ENCODE peak calls at places on chromosomes 5 and 9, in seven cellular contexts. I is trophoblast cell, H is mesendoderm, X is IMR-90, M is neuronal stem cell, R is H1, P is H9. J is an unnamed sample.

GRCh38 chr5:56512314-56512996 is 279.3 kb upstream of the ANKRD55 start:
- DNase-seq in R (no peak), X (no peak), I (no peak), M (no peak), H (no peak), P (no peak), J (no peak)

GRCh38 chr9:97186493-97186892 is 121.0 kb upstream of the CCDC180 start:
- DNase-seq in P (no peak), R (no peak), I (no peak), X (no peak), H (no peak), M (no peak), J (no peak)

GRCh38 chr9:78298046-78298511 is 1.2 kb downstream of the PSAT1 start:
- DNase-seq in X (no peak), I (no peak), R (no peak), H (peak; percentile 55), P (no peak), M (no peak), J (no peak)

GRCh38 chr5:94901071-94901979 is 282.9 kb downstream of the SLF1 start:
- DNase-seq in H (peak; percentile 25), R (no peak), I (peak; percentile 28), X (peak; percentile 22), M (no peak), P (no peak), J (peak; percentile 62)

GRCh38 chr5:10307206-10308148 is at the start of gene CMBL:
- DNase-seq in R (no peak), I (peak; percentile 52), M (no peak), X (peak; percentile 48), P (peak; percentile 80), H (peak; percentile 86), J (peak; percentile 66)

GRCh38 chr5:134837530-134838181 is 8.1 kb upstream of the C5orf24 start:
- DNase-seq in H (no peak), I (no peak), X (peak; percentile 50), M (no peak), R (no peak), P (no peak), J (no peak)

GRCh38 chr9:14515564-14516198 is 177.6 kb downstream of the ZDHHC21 start:
- DNase-seq in H (peak; percentile 84), R (peak; percentile 65), M (no peak), I (peak; percentile 22), P (peak; percentile 83), X (no peak), J (no peak)

GRCh38 chr9:15147471-15147870 is 159.5 kb downstream of the TTC39B start:
- DNase-seq in P (no peak), I (no peak), H (no peak), X (no peak), R (no peak), M (no peak), J (peak; percentile 63)

GRCh38 chr9:121529237-121529987 is 29.8 kb upstream of the GGTA1 start:
- DNase-seq in P (no peak), X (peak; percentile 99), I (no peak), H (no peak), R (no peak), M (no peak), J (peak; percentile 63)

GRCh38 chr9:16787724-16788123 is 82.7 kb downstream of the BNC2 start:
- DNase-seq in M (no peak), X (peak; percentile 65), R (no peak), I (no peak), H (no peak), P (no peak), J (no peak)

GRCh38 chr9:1051286-1052118 is 1.3 kb downstream of the DMRT2 start:
- DNase-seq in R (no peak), P (peak; percentile 50), H (peak; percentile 82), X (no peak), M (no peak), I (peak; percentile 34), J (no peak)

GRCh38 chr5:143865421-143865820 is 53.5 kb downstream of the HMHB1 start:
- DNase-seq in I (no peak), M (no peak), P (no peak), R (no peak), X (no peak), H (no peak), J (no peak)

GRCh38 chr9:36100532-36100931 is 36.0 kb upstream of the GLIPR2 start:
- DNase-seq in X (peak; percentile 52), I (no peak), H (peak; percentile 90), P (no peak), R (no peak), M (peak; percentile 12), J (peak; percentile 28)

GRCh38 chr5:127930311-127930710 is 153.3 kb upstream of the SLC12A2 start:
- DNase-seq in X (peak; percentile 56), M (no peak), I (peak; percentile 83), R (no peak), P (no peak), H (no peak), J (no peak)

GRCh38 chr5:89262030-89262429 is 379.0 kb upstream of the MEF2C start:
- DNase-seq in H (no peak), I (no peak), X (no peak), P (no peak), M (no peak), R (no peak), J (no peak)

GRCh38 chr5:1208221-1208742 is 6.9 kb downstream of the SLC6A19 start:
- DNase-seq in P (no peak), X (no peak), H (no peak), R (no peak), M (no peak), I (no peak), J (no peak)

GRCh38 chr5:73917433-73917832 is 291.4 kb downstream of the ARHGEF28 start:
- DNase-seq in X (no peak), P (no peak), H (no peak), R (no peak), I (no peak), M (no peak), J (no peak)

GRCh38 chr5:137061382-137061781 is 437.7 kb downstream of the SPOCK1 start:
- DNase-seq in M (no peak), R (no peak), X (no peak), P (no peak), H (no peak), I (no peak), J (no peak)

DNA sequence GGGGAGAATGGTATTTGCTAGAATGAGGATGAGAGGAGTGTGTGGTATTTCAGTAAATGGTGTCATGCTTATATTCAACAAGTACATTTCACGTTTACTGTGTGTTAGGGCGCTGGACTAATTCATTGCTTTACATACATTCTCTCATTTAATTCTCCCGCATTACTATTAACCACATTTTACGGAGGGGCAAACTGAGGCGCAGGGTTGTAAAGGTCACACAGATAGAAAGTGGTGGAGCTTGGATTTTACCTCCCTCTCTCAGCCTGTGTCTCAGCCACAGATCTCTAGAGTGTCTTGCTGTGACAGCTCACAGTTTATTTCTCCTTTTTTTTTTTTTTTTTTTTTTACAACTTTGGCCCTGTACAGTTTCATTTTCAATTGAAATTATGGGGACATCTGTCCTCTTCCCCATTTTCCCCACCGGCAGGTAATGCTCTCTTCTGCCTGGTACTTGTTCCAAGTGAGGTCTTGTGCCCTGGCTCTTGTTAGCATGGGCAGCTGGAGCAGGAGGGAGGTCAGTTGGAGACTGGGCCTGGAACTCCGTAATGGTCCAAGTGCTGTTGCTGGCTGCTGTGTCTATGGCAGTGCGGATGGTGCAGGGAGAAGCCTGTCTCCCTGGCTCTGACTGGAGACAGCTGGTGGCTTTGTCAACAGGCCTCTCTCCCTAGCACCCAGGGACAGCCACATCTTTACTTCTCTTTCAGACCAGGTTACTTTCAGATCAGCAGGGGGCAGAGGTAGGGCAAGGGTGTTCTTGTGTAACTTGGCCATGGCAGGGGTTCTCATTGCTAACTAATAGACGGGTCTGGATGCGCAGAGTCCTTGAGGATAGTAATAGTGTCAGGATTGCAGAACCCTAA is 20.5 kb upstream of the NDST1 start:
- DNase-seq in H (no peak), M (no peak), P (no peak), R (no peak), I (peak; percentile 23), X (peak; percentile 34), J (peak; percentile 79)
- H2AK5ac ChIP-seq in H (no peak overlapping the region), M (no peak overlapping the region), P (no peak overlapping the region), R (no peak overlapping the region), I (peak overlapping the region; percentile 88), X (peak overlapping the region; percentile 86), J (peak overlapping the region; percentile 80)

GRCh38 chr5:42898760-42899159 is 87.1 kb upstream of the SELENOP start:
- DNase-seq in R (no peak), H (no peak), X (no peak), I (no peak), M (no peak), P (no peak), J (no peak)

GRCh38 chr5:42896523-42896922 is 84.8 kb upstream of the SELENOP start:
- DNase-seq in I (no peak), M (no peak), X (no peak), P (no peak), R (no peak), H (no peak), J (no peak)

GRCh38 chr5:42900734-42901133 is 89.0 kb upstream of the SELENOP start:
- DNase-seq in R (no peak), H (no peak), X (no peak), P (no peak), M (no peak), I (no peak), J (no peak)
- H2AK5ac ChIP-seq in R (no peak overlapping the region), H (no peak overlapping the region), X (no peak overlapping the region), P (no peak overlapping the region), M (no peak overlapping the region), I (no peak overlapping the region), J (no peak overlapping the region)

GRCh38 chr5:79800979-79801827 is 111.6 kb downstream of the CMYA5 start:
- DNase-seq in R (no peak), P (no peak), H (no peak), X (peak; percentile 28), I (peak; percentile 83), M (no peak), J (peak; percentile 15)
- H2AK5ac ChIP-seq in R (no peak overlapping the region), P (no peak overlapping the region), H (no peak overlapping the region), X (no peak overlapping the region), I (no peak overlapping the region), M (no peak overlapping the region), J (no peak overlapping the region)

GRCh38 chr9:126587187-126588185 is 26.2 kb upstream of the LMX1B start:
- DNase-seq in M (no peak), R (no peak), I (no peak), X (no peak), H (peak; percentile 73), P (no peak), J (peak; percentile 64)
- H2AK5ac ChIP-seq in M (no peak overlapping the region), R (no peak overlapping the region), I (no peak overlapping the region), X (no peak overlapping the region), H (no peak overlapping the region), P (no peak overlapping the region), J (no peak overlapping the region)

GRCh38 chr9:75988663-75989062 is 98.2 kb downstream of the PCSK5 start:
- DNase-seq in M (no peak), X (no peak), P (no peak), R (no peak), I (no peak), H (no peak), J (no peak)
- H2AK5ac ChIP-seq in M (no peak overlapping the region), X (no peak overlapping the region), P (no peak overlapping the region), R (no peak overlapping the region), I (no peak overlapping the region), H (no peak overlapping the region), J (no peak overlapping the region)

DNA sequence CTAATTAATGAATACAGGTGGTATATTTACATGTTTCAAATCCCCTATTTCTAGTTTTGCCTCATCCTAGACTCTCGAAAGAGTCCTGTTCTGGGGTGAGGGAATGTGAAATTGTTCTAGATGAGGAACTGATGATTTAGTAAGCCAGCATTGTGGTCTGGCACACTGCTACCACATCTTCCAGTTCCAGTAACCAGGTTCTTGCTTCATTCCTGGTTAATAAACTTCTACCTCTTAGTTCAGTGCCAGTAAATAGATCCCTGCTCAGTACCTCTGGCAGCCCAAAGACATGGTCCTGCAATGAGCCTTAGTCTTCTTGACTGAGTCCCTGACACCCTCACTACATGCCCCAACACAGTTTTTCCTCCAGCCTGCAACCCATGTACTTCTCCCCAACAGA is 207.7 kb downstream of the SREK1 start:
- DNase-seq in X (no peak), H (no peak), P (no peak), R (no peak), M (no peak), I (no peak), J (no peak)
- H2AK5ac ChIP-seq in X (no peak overlapping the region), H (no peak overlapping the region), P (no peak overlapping the region), R (no peak overlapping the region), M (no peak overlapping the region), I (no peak overlapping the region), J (no peak overlapping the region)

J was measured in mesenchymal stem cell.